ENCODE peak calls at places on chromosomes 1 and 21, in nine cellular contexts. R is body of pancreas, O is GM23248, C is hepatocyte, D is OCI-LY7, E is heart right ventricle, W is esophagus muscularis mucosa, B is neural progenitor cell, K is upper lobe of right lung. S is an unnamed sample. For H3K4me1, the result is how much of the 10 kb centered on the place peaks cover.

GRCh38 chr1:203328714-203329122 is 22.2 kb downstream of the FMOD start:
- DNase-seq in K (peak), E (no peak), W (no peak), B (peak), O (no peak), C (peak), R (peak), D (peak), S (no peak)

GRCh38 chr1:228338521-228339051 is 68.0 kb downstream of the TRIM11 start:
- DNase-seq in C (no peak), K (no peak), W (no peak), R (peak), B (no peak), E (no peak), O (no peak), D (no peak), S (no peak)

GRCh38 chr1:17852383-17852782 is 97.2 kb downstream of the ACTL8 start:
- DNase-seq in W (no peak), B (no peak), O (no peak), R (no peak), D (no peak), E (no peak), C (no peak), K (peak), S (no peak)

GRCh38 chr1:77539510-77540142 is 142.8 kb downstream of the ZZZ3 start:
- DNase-seq in W (no peak), E (peak), K (no peak), C (no peak), R (peak), B (peak), O (peak), D (no peak), S (no peak)

GRCh38 chr1:73914994-73915393 is 283.0 kb downstream of the LRRIQ3 start:
- DNase-seq in K (no peak), O (no peak), E (no peak), C (no peak), B (peak), R (no peak), D (no peak), W (no peak), S (no peak)

GRCh38 chr1:72601035-72601674 is 318.8 kb upstream of the NEGR1 start:
- DNase-seq in K (no peak), B (no peak), C (peak), D (no peak), W (no peak), E (no peak), R (no peak), O (no peak), S (no peak)

GRCh38 chr1:35932158-35932636 is 1.3 kb downstream of the AGO3 start:
- DNase-seq in W (no peak), R (no peak), C (no peak), B (no peak), D (no peak), O (peak), E (no peak), K (no peak), S (no peak)

GRCh38 chr1:207848234-207848633 is 62.7 kb downstream of the CD34 start:
- DNase-seq in C (peak), E (peak), B (no peak), W (no peak), R (peak), D (no peak), O (peak), K (peak), S (peak)

GRCh38 chr1:247332901-247333361 is 1.3 kb upstream of the ZNF496 start:
- DNase-seq in R (peak), O (peak), B (peak), K (no peak), C (peak), D (no peak), W (no peak), E (no peak), S (no peak)

GRCh38 chr1:59223943-59224639 is 72.8 kb upstream of the FGGY start:
- DNase-seq in O (no peak), E (no peak), D (no peak), R (no peak), W (no peak), B (no peak), K (no peak), C (no peak), S (no peak)

GRCh38 chr21:39705849-39706248 is 39.1 kb upstream of the IGSF5 start:
- DNase-seq in B (no peak), O (peak), C (no peak), K (no peak), W (peak), E (no peak), R (no peak), D (no peak), S (no peak)

GRCh38 chr21:29738730-29739129 is 201.1 kb downstream of the GRIK1 start:
- DNase-seq in C (no peak), E (no peak), R (no peak), D (no peak), B (no peak), W (no peak), O (no peak), K (no peak), S (no peak)

GRCh38 chr1:35340519-35340918 is 72.0 kb downstream of the ZMYM4 start:
- DNase-seq in K (no peak), O (no peak), B (peak), C (no peak), D (no peak), E (no peak), W (no peak), R (no peak), S (no peak)

GRCh38 chr1:12775443-12775842 is 1.9 kb downstream of the PRAMEF12 start:
- DNase-seq in B (no peak), R (no peak), C (no peak), D (no peak), K (no peak), O (no peak), W (no peak), E (no peak), S (no peak)

GRCh38 chr1:151611288-151611790 is 511 bp upstream of the SNX27 start:
- DNase-seq in W (no peak), B (no peak), K (no peak), R (no peak), E (no peak), C (peak), O (peak), D (no peak), S (peak)

GRCh38 chr1:103788377-103788776 is 38.7 kb downstream of the AMY1C start:
- DNase-seq in C (no peak), K (no peak), W (no peak), O (peak), R (no peak), D (peak), B (no peak), E (no peak), S (no peak)

GRCh38 chr1:186923434-186923833 is 94.7 kb downstream of the PLA2G4A start:
- DNase-seq in C (no peak), K (no peak), E (no peak), B (no peak), O (peak), R (no peak), W (no peak), D (no peak), S (no peak)

GRCh38 chr1:180923887-180924286 is 11.2 kb downstream of the KIAA1614 start:
- DNase-seq in W (no peak), O (no peak), E (no peak), R (no peak), D (no peak), B (no peak), K (no peak), C (no peak), S (no peak)

GRCh38 chr1:87754036-87754603 is 425.4 kb downstream of the LMO4 start:
- DNase-seq in R (no peak), D (no peak), E (no peak), K (no peak), C (no peak), O (no peak), B (no peak), W (no peak), S (no peak)

GRCh38 chr1:27868556-27868931 is 3.8 kb upstream of the THEMIS2 start:
- DNase-seq in R (no peak), O (no peak), D (no peak), E (no peak), B (no peak), C (no peak), K (no peak), W (no peak), S (no peak)

GRCh38 chr1:209584186-209584776 is 767 bp downstream of the CAMK1G start:
- DNase-seq in K (no peak), O (no peak), W (no peak), C (no peak), E (no peak), D (no peak), R (no peak), B (peak), S (no peak)

GRCh38 chr1:115862406-115862805 is 21.5 kb upstream of the NHLH2 start:
- DNase-seq in C (no peak), K (no peak), O (no peak), B (no peak), E (no peak), D (no peak), W (no peak), R (no peak), S (no peak)

GRCh38 chr1:59885160-59885832 is 41.3 kb downstream of the CYP2J2 start:
- DNase-seq in O (no peak), R (no peak), K (no peak), E (no peak), C (no peak), D (no peak), B (no peak), W (no peak), S (no peak)

GRCh38 chr1:17984510-17985085 is 123.0 kb upstream of the IGSF21 start:
- DNase-seq in B (peak), W (no peak), R (peak), D (peak), E (no peak), C (peak), O (peak), K (peak), S (no peak)

GRCh38 chr1:17826165-17826488 is 71.0 kb downstream of the ACTL8 start:
- DNase-seq in O (peak), E (no peak), K (peak), D (peak), W (no peak), R (peak), B (peak), C (peak), S (no peak)

GRCh38 chr1:40389234-40389815 is 15.8 kb downstream of the SMAP2 start:
- DNase-seq in W (no peak), E (no peak), D (peak), K (no peak), B (no peak), O (no peak), R (no peak), C (no peak), S (no peak)

GRCh38 chr1:53367503-53368313 is 39.8 kb upstream of the LRP8 start:
- DNase-seq in B (no peak), R (no peak), E (no peak), D (peak), W (peak), K (peak), O (no peak), C (no peak), S (no peak)

GRCh38 chr1:181062800-181063428 is 25.6 kb upstream of the IER5 start:
- DNase-seq in D (no peak), K (no peak), R (no peak), C (no peak), B (no peak), E (no peak), W (no peak), O (peak), S (no peak)

GRCh38 chr1:65792671-65793358 is at the start of gene PDE4B:
- DNase-seq in K (peak), O (peak), W (no peak), C (peak), R (no peak), E (no peak), D (no peak), B (peak), S (no peak)

GRCh38 chr1:90838720-90839119 is 121.6 kb upstream of the BARHL2 start:
- DNase-seq in B (no peak), K (no peak), E (no peak), C (no peak), W (no peak), D (no peak), R (no peak), O (no peak), S (no peak)

GRCh38 chr1:159889821-159890252 is 10.1 kb downstream of the CFAP45 start:
- DNase-seq in R (no peak), O (peak), E (peak), B (peak), W (no peak), K (no peak), D (peak), C (no peak), S (no peak)

GRCh38 chr1:2383576-2383975 is 7.8 kb downstream of the MORN1 start:
- DNase-seq in C (no peak), E (no peak), O (no peak), R (no peak), D (no peak), K (peak), W (no peak), B (no peak), S (no peak)

GRCh38 chr1:38041941-38042834 is 4.4 kb downstream of the POU3F1 start:
- DNase-seq in O (no peak), W (no peak), B (peak), R (no peak), C (no peak), E (no peak), D (no peak), K (peak), S (no peak)

GRCh38 chr21:27365394-27365793 is 398.5 kb upstream of the ADAMTS5 start:
- DNase-seq in W (no peak), D (no peak), K (no peak), O (peak), R (no peak), C (no peak), E (no peak), B (no peak), S (no peak)

GRCh38 chr1:45892068-45892785 is 88.8 kb downstream of the MAST2 start:
- DNase-seq in O (peak), R (peak), W (no peak), E (peak), K (no peak), B (no peak), D (no peak), C (peak), S (no peak)

GRCh38 chr1:204520834-204521709 is 4.9 kb downstream of the MDM4 start:
- DNase-seq in R (no peak), K (no peak), D (peak), O (peak), C (no peak), E (no peak), B (no peak), W (no peak), S (no peak)

GRCh38 chr1:201374376-201374775 is 3.1 kb downstream of the TNNT2 start:
- DNase-seq in K (no peak), R (no peak), C (no peak), O (no peak), B (peak), W (no peak), D (no peak), E (no peak), S (no peak)

GRCh38 chr1:232421143-232421796 is 208.7 kb downstream of the SIPA1L2 start:
- DNase-seq in D (no peak), O (no peak), W (no peak), C (no peak), E (no peak), K (no peak), B (no peak), R (no peak), S (no peak)

DNA sequence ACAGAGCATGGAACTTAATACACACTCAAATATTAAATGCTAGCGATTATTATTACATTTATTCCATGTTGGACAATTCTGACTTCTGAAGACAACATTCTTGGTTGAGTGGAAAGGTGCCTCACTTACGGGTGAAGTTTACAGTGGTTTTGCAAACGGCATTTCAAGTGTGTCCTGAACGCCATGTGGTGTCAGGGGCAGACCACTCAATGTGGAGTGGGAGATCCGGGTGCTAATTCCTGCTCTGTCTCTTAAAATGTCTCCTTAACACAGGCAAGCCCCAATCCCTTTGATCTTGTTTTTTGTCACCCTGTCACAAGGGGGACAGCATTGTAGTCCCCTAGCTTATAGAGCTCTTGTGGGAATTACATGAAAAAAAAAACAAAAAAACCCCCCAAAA is 5.6 kb upstream of the TDRD10 start:
- DNase-seq in W (no peak), O (no peak), R (no peak), C (no peak), E (no peak), D (no peak), K (no peak), B (no peak), S (no peak)
- H3K4me1 ChIP-seq in W (under half), O (under half), R (under half), C (under half), E (half or more), D (under half), K (half or more), B (under half), S (under half)

DNA sequence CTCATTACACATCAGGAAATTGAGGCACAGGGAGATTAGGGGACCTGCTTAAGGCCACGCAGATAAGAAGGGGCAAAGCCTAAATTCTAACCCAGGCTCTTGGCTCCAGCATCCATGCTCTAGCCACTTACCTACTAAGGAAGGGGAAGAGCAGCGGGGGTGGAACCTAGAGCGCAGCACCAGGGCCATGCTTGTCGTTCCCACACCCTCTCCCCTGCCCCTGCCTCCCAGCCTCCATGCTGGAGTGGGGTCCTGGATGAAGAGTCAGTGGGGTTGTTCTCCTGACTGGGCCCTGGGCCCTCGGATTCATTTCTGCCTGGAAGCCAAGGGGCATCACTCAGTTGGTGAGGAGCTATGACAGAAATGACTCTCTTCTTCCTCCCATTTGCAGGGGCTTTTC is 133.3 kb downstream of the FOXD2 start:
- DNase-seq in E (no peak), R (no peak), D (no peak), W (no peak), O (no peak), K (no peak), B (no peak), C (no peak), S (no peak)
- H3K27ac ChIP-seq in E (no peak), R (no peak), D (no peak), W (no peak), O (no peak), K (no peak), B (no peak), C (no peak), S (no peak)

GRCh38 chr1:164635074-164635783 is 76.2 kb downstream of the PBX1 start:
- DNase-seq in K (no peak), E (no peak), D (no peak), C (no peak), W (no peak), B (peak), O (no peak), R (no peak), S (no peak)
- H3K4me1 ChIP-seq in K (under half), E (under half), D (under half), C (half or more), W (half or more), B (half or more), O (under half), R (half or more), S (under half)

GRCh38 chr21:14673649-14674048 is 127.5 kb upstream of the SAMSN1 start:
- DNase-seq in E (no peak), O (no peak), W (no peak), C (no peak), B (peak), K (no peak), R (no peak), D (no peak), S (no peak)
- H3K27ac ChIP-seq in E (no peak), O (no peak), W (no peak), C (no peak), B (no peak), K (no peak), R (no peak), D (no peak), S (no peak)